ENCODE peak calls at places on chromosomes 2 and 18, in nine cellular contexts. D is brain microvascular endothelial cell; W is activated CD4-positive, alpha-beta T cell treated with anti-CD3 and anti-CD28 coated beads, Interleukin-2, amount 50 U/mL, for 48 hours; S is hepatic stellate cell; T is NCI-H1105 treated with DMSO at 0.1 percent for 48 hours; M is fibroblast of the conjunctiva; V is NCI-H1436; L is GM23338; J is T-cell. U is an unnamed sample.

GRCh38 chr2:226726546-226726945 is 73.1 kb downstream of the IRS1 start:
- DNase-seq in V (no peak), T (no peak), S (no peak), W (no peak), J (no peak), D (no peak), L (no peak), M (no peak), U (no peak)

GRCh38 chr2:65392609-65393008 is 39.8 kb downstream of the SPRED2 start:
- DNase-seq in T (no peak), M (no peak), D (no peak), V (no peak), J (no peak), S (no peak), W (no peak), L (no peak), U (no peak)

GRCh38 chr18:3889803-3890202 is 439.8 kb downstream of the TGIF1 start:
- DNase-seq in L (no peak), T (no peak), V (no peak), M (no peak), S (no peak), J (no peak), W (no peak), D (peak), U (no peak)

GRCh38 chr18:23260932-23261590 is 125.8 kb downstream of the CABLES1 start:
- DNase-seq in T (no peak), V (no peak), W (no peak), J (no peak), S (no peak), M (no peak), D (no peak), L (no peak), U (no peak)

GRCh38 chr2:166106431-166107015 is 21.3 kb downstream of the SCN1A start:
- DNase-seq in T (peak), J (no peak), V (no peak), M (no peak), D (no peak), L (peak), S (no peak), W (no peak), U (peak)

GRCh38 chr2:191889924-191890323 is 43.0 kb upstream of the CAVIN2 start:
- DNase-seq in M (no peak), D (no peak), J (no peak), W (no peak), T (no peak), S (no peak), L (no peak), V (no peak), U (no peak)

GRCh38 chr2:67625671-67626070 is 228.5 kb downstream of the ETAA1 start:
- DNase-seq in S (no peak), L (no peak), T (no peak), J (no peak), V (no peak), W (no peak), D (peak), M (no peak), U (no peak)

GRCh38 chr2:38260469-38260868 is 116.6 kb downstream of the ATL2 start:
- DNase-seq in S (no peak), V (no peak), M (no peak), T (no peak), J (no peak), W (peak), L (no peak), D (no peak), U (no peak)

GRCh38 chr2:151243468-151243867 is 18.2 kb downstream of the RBM43 start:
- DNase-seq in L (no peak), J (no peak), T (no peak), W (no peak), S (no peak), D (no peak), M (no peak), V (no peak), U (no peak)

GRCh38 chr2:134549104-134549503 is 169.7 kb downstream of the TMEM163 start:
- DNase-seq in V (no peak), L (no peak), W (no peak), J (no peak), T (no peak), M (peak), S (no peak), D (no peak), U (no peak)

GRCh38 chr2:230219419-230220331 is at the start of gene SP110:
- DNase-seq in D (peak), T (peak), V (no peak), W (peak), J (peak), M (peak), L (peak), S (peak), U (no peak)

GRCh38 chr2:170498559-170498958 is 216.6 kb upstream of the SP5 start:
- DNase-seq in D (no peak), L (no peak), T (peak), S (no peak), W (no peak), V (peak), M (no peak), J (no peak), U (no peak)

GRCh38 chr2:112272669-112273068 is 2.7 kb upstream of the ZC3H6 start:
- DNase-seq in L (peak), V (no peak), J (no peak), T (no peak), M (no peak), W (no peak), D (no peak), S (no peak), U (peak)

GRCh38 chr2:232239956-232240681 is 138.4 kb upstream of the ALPP start:
- DNase-seq in J (no peak), D (no peak), T (no peak), W (peak), M (no peak), L (no peak), S (no peak), V (no peak), U (no peak)

GRCh38 chr18:3246636-3247242 is 862 bp upstream of the MYL12A start:
- DNase-seq in J (no peak), V (no peak), W (peak), D (no peak), M (no peak), T (no peak), S (no peak), L (peak), U (no peak)

GRCh38 chr2:227717687-227718567 is at the start of gene SLC19A3:
- DNase-seq in V (peak), L (peak), W (peak), D (peak), T (peak), J (no peak), S (peak), M (peak), U (peak)

GRCh38 chr2:201975964-201976612 is 57.6 kb upstream of the FZD7 start:
- DNase-seq in J (no peak), M (no peak), T (no peak), S (no peak), D (no peak), W (no peak), V (no peak), L (no peak), U (no peak)

GRCh38 chr2:210707900-210708299 is 151.5 kb downstream of the CPS1 start:
- DNase-seq in T (no peak), M (no peak), L (no peak), S (no peak), V (no peak), W (no peak), J (no peak), D (no peak), U (no peak)

GRCh38 chr2:17543131-17543660 is 2.7 kb downstream of the VSNL1 start:
- DNase-seq in L (peak), T (no peak), V (no peak), M (no peak), J (no peak), D (no peak), W (no peak), S (no peak), U (no peak)

GRCh38 chr2:233209117-233209977 is 42.1 kb upstream of the ATG16L1 start:
- DNase-seq in V (no peak), T (no peak), W (no peak), S (peak), D (no peak), L (peak), M (no peak), J (no peak), U (peak)

GRCh38 chr2:101736861-101737291 is 39.4 kb downstream of the MAP4K4 start:
- DNase-seq in T (no peak), S (peak), J (no peak), D (peak), M (peak), L (no peak), W (peak), V (no peak), U (no peak)

GRCh38 chr2:239466046-239466754 is 65.4 kb upstream of the HDAC4 start:
- DNase-seq in T (no peak), J (no peak), D (no peak), W (no peak), S (no peak), L (no peak), M (no peak), V (no peak), U (no peak)

GRCh38 chr2:9897796-9898195 is 53.7 kb upstream of the GRHL1 start:
- DNase-seq in S (peak), J (no peak), T (no peak), M (no peak), L (peak), D (no peak), V (no peak), W (no peak), U (no peak)

GRCh38 chr2:128322651-128323491 is 4.2 kb upstream of the HS6ST1 start:
- DNase-seq in S (no peak), W (peak), V (no peak), D (no peak), M (no peak), J (no peak), T (no peak), L (peak), U (no peak)

GRCh38 chr2:102027036-102027702 is 35.4 kb downstream of the IL1R2 start:
- DNase-seq in W (no peak), D (peak), J (no peak), V (no peak), S (peak), T (no peak), L (no peak), M (no peak), U (no peak)

GRCh38 chr2:114219501-114219900 is 222.9 kb upstream of the DPP10 start:
- DNase-seq in L (no peak), S (no peak), V (no peak), T (no peak), J (no peak), D (no peak), M (no peak), W (no peak), U (no peak)

GRCh38 chr2:152491139-152491472 is 156.1 kb downstream of the FMNL2 start:
- DNase-seq in W (no peak), D (no peak), L (no peak), V (no peak), T (no peak), M (no peak), S (no peak), J (no peak), U (no peak)

GRCh38 chr2:6545795-6546194 is 319.9 kb downstream of the CMPK2 start:
- DNase-seq in T (no peak), W (no peak), S (no peak), J (no peak), M (no peak), V (no peak), L (no peak), D (no peak), U (no peak)

GRCh38 chr2:230498506-230499107 is 82.6 kb downstream of the SP100 start:
- DNase-seq in D (no peak), M (no peak), J (no peak), V (no peak), L (no peak), W (no peak), S (no peak), T (peak), U (no peak)

GRCh38 chr18:9337875-9338274 is 3.3 kb downstream of the TWSG1 start:
- DNase-seq in W (no peak), V (no peak), L (no peak), M (no peak), T (no peak), J (no peak), D (no peak), S (no peak), U (no peak)